ENCODE peak calls at places on chromosomes 13 and 19, in five cellular contexts. L is iris pigment epithelial cell; P is activated T-helper 1 cell treated with anti-CD3 and anti-CD28 coated beads, Interleukin-12 subunit alpha, Interleukin-12 subunit beta, Interleukin-2, Interleukin-4 antibody, amounts not matched to agents 30 ng/mL and 10 ng/mL and 1 ng/mL, durations not matched to agents 14 hours and 24 hours and 36 hours; G is amniotic epithelial cell; W is NCI-H524. B is an unnamed sample.

GRCh38 chr13:102945324-102945815 is 99.5 kb downstream of the ERCC5 start:
- DNase-seq in W (no peak), G (no peak), L (no peak), P (no peak), B (no peak)

GRCh38 chr19:11382898-11383705 is 1.0 kb downstream of the EPOR start:
- DNase-seq in W (peak), L (peak), P (no peak), G (no peak), B (peak)

GRCh38 chr13:107586216-107586615 is 629.1 kb downstream of the LIG4 start:
- DNase-seq in L (peak), W (no peak), G (peak), P (no peak), B (no peak)

GRCh38 chr19:5991244-5991838 is 13.4 kb upstream of the RANBP3 start:
- DNase-seq in L (no peak), G (no peak), W (no peak), P (no peak), B (no peak)

GRCh38 chr13:25177012-25177411 is 4.9 kb upstream of the AMER2 start:
- DNase-seq in L (no peak), G (no peak), P (no peak), W (no peak), B (no peak)

GRCh38 chr19:40808497-40808896 is 9.5 kb downstream of the EGLN2 start:
- DNase-seq in L (no peak), G (no peak), W (no peak), P (no peak), B (no peak)

GRCh38 chr13:79612604-79613003 is 131.6 kb downstream of the NDFIP2 start:
- DNase-seq in L (no peak), W (no peak), G (no peak), P (no peak), B (no peak)

GRCh38 chr13:99281811-99282263 is 23.7 kb upstream of the GPR18 start:
- DNase-seq in P (no peak), L (no peak), W (no peak), G (peak), B (peak)

GRCh38 chr13:34349091-34349722 is 531.3 kb downstream of the RFC3 start:
- DNase-seq in L (peak), W (no peak), G (peak), P (no peak), B (no peak)

GRCh38 chr13:50731400-50731799 is 112.1 kb downstream of the DLEU7 start:
- DNase-seq in G (no peak), W (peak), P (no peak), L (peak), B (no peak)

GRCh38 chr13:25778302-25778701 is 273.5 kb downstream of the SHISA2 start:
- DNase-seq in L (no peak), G (no peak), P (no peak), W (no peak), B (no peak)

GRCh38 chr19:590396-590745 is 690 bp downstream of the HCN2 start:
- DNase-seq in P (no peak), W (peak), G (peak), L (peak), B (peak)

GRCh38 chr13:42110410-42111155 is 62.1 kb downstream of the DGKH start:
- DNase-seq in W (peak), L (peak), G (peak), P (peak), B (no peak)

GRCh38 chr13:110097013-110097412 is 209.9 kb downstream of the COL4A1 start:
- DNase-seq in W (no peak), P (no peak), G (no peak), L (peak), B (no peak)

GRCh38 chr19:10550336-10550735 is 6.6 kb downstream of the ATG4D start:
- DNase-seq in L (no peak), W (no peak), P (no peak), G (no peak), B (no peak)

GRCh38 chr19:13095934-13096890 is 6.4 kb downstream of the LYL1 start:
- DNase-seq in L (no peak), P (no peak), W (peak), G (no peak), B (no peak)

GRCh38 chr19:32357720-32358119 is 12.3 kb downstream of the ZNF507 start:
- DNase-seq in W (no peak), G (no peak), P (no peak), L (no peak), B (no peak)

GRCh38 chr13:51955841-51956603 is 55.2 kb downstream of the ATP7B start:
- DNase-seq in L (no peak), G (no peak), W (no peak), P (no peak), B (peak)

GRCh38 chr19:15240539-15240938 is 8.3 kb upstream of the EPHX3 start:
- DNase-seq in G (no peak), L (no peak), P (no peak), W (no peak), B (no peak)

GRCh38 chr19:3536429-3537100 is 2.4 kb upstream of the TEKTIP1 start:
- DNase-seq in L (no peak), P (no peak), G (no peak), W (no peak), B (no peak)

GRCh38 chr13:113075711-113076110 is 29.9 kb upstream of the F7 start:
- DNase-seq in L (no peak), P (no peak), G (no peak), W (no peak), B (no peak)

GRCh38 chr19:17998827-17999150 is 9.2 kb upstream of the ARRDC2 start:
- DNase-seq in W (no peak), G (no peak), P (no peak), L (no peak), B (no peak)

GRCh38 chr13:74683411-74683810 is 549.2 kb upstream of the KLF12 start:
- DNase-seq in P (no peak), L (peak), W (no peak), G (peak), B (no peak)

GRCh38 chr13:82358284-82358683 is 1524.0 kb downstream of the SLITRK1 start:
- DNase-seq in W (no peak), G (no peak), P (no peak), L (peak), B (no peak)

GRCh38 chr19:38031423-38031770 is 124.4 kb downstream of the SIPA1L3 start:
- DNase-seq in W (no peak), L (peak), G (peak), P (no peak), B (no peak)